ENCODE peak calls at places on chromosomes 5 and 9, in nine cellular contexts. L, R, V, G, M, S, Y, E and F are unnamed samples.

GRCh38 chr9:87711857-87712800 is 13.8 kb upstream of the CTSL start:
- DNase-seq in S (peak), L (peak), E (peak), M (no peak), V (no peak), G (peak), Y (no peak), R (peak), F (peak)

GRCh38 chr5:37735649-37736347 is 104.0 kb downstream of the GDNF start:
- DNase-seq in G (peak), R (no peak), V (no peak), L (no peak), E (no peak), M (no peak), S (no peak), Y (peak), F (peak)

GRCh38 chr5:171586436-171586835 is 167.0 kb downstream of the FGF18 start:
- DNase-seq in R (no peak), L (no peak), S (no peak), Y (no peak), E (no peak), V (no peak), M (no peak), G (no peak), F (peak)

GRCh38 chr9:133221177-133221809 is 12.2 kb upstream of the OBP2B start:
- DNase-seq in R (no peak), V (no peak), G (no peak), E (no peak), M (no peak), Y (no peak), S (no peak), L (no peak), F (no peak)

GRCh38 chr5:134138416-134139376 is 24.2 kb downstream of the TCF7 start:
- DNase-seq in M (no peak), L (no peak), Y (no peak), V (no peak), R (no peak), G (peak), S (no peak), E (peak), F (peak)

GRCh38 chr5:14351845-14352712 is 208.9 kb downstream of the TRIO start:
- DNase-seq in E (peak), L (peak), S (peak), G (peak), V (peak), Y (peak), R (no peak), M (peak), F (peak)

GRCh38 chr9:16147726-16148125 is 594.9 kb downstream of the CCDC171 start:
- DNase-seq in L (no peak), M (no peak), S (no peak), V (no peak), G (no peak), E (no peak), R (no peak), Y (peak), F (no peak)

GRCh38 chr5:32771037-32771436 is 59.9 kb downstream of the NPR3 start:
- DNase-seq in L (no peak), G (no peak), Y (no peak), V (no peak), R (no peak), S (no peak), M (no peak), E (no peak), F (no peak)

GRCh38 chr5:97554992-97555981 is 372.2 kb upstream of the RIOK2 start:
- DNase-seq in E (peak), M (no peak), Y (no peak), L (peak), S (peak), G (peak), V (no peak), R (peak), F (peak)

GRCh38 chr5:159106193-159106568 is 6.5 kb upstream of the EBF1 start:
- DNase-seq in M (no peak), Y (no peak), E (peak), L (no peak), G (no peak), S (no peak), R (no peak), V (peak), F (no peak)

GRCh38 chr5:127320032-127320945 is 29.7 kb downstream of the MEGF10 start:
- DNase-seq in M (no peak), V (peak), L (no peak), S (peak), G (peak), R (peak), Y (no peak), E (peak), F (no peak)

GRCh38 chr5:58938568-58939424 is 355.9 kb downstream of the RAB3C start:
- DNase-seq in Y (no peak), M (no peak), V (no peak), L (no peak), E (no peak), G (no peak), S (no peak), R (no peak), F (no peak)

GRCh38 chr5:58114324-58114723 is 345.6 kb downstream of the PLK2 start:
- DNase-seq in V (no peak), L (no peak), M (no peak), Y (no peak), S (peak), R (peak), E (peak), G (peak), F (no peak)

GRCh38 chr5:34411470-34412346 is 244.4 kb upstream of the RAI14 start:
- DNase-seq in M (no peak), V (no peak), L (no peak), E (no peak), Y (no peak), G (peak), R (no peak), S (no peak), F (no peak)

GRCh38 chr9:89418112-89418872 is 79.6 kb downstream of the SEMA4D start:
- DNase-seq in S (no peak), Y (no peak), G (peak), L (no peak), M (no peak), R (no peak), E (no peak), V (no peak), F (no peak)

GRCh38 chr9:107587175-107587963 is 97.8 kb upstream of the KLF4 start:
- DNase-seq in Y (peak), S (no peak), V (no peak), M (no peak), E (no peak), G (no peak), R (no peak), L (no peak), F (peak)

GRCh38 chr5:174222891-174223290 is 177.4 kb downstream of the NSG2 start:
- DNase-seq in E (no peak), R (no peak), Y (no peak), G (no peak), M (no peak), L (no peak), S (no peak), V (no peak), F (no peak)

GRCh38 chr5:169942181-169942580 is 38.1 kb downstream of the INSYN2B start:
- DNase-seq in R (no peak), M (no peak), G (no peak), L (no peak), E (no peak), Y (no peak), S (no peak), V (no peak), F (no peak)

GRCh38 chr9:135468866-135469521 is 10.6 kb upstream of the PPP1R26 start:
- DNase-seq in R (no peak), M (no peak), L (no peak), E (peak), Y (no peak), S (peak), V (no peak), G (peak), F (peak)

GRCh38 chr5:166509085-166509484 is 1782.4 kb upstream of the WWC1 start:
- DNase-seq in V (no peak), Y (no peak), L (no peak), M (peak), E (peak), R (no peak), G (peak), S (peak), F (no peak)

GRCh38 chr5:90488791-90489190 is 14.1 kb downstream of the POLR3G start:
- DNase-seq in S (no peak), L (no peak), M (no peak), R (peak), V (no peak), Y (no peak), E (no peak), G (peak), F (no peak)

GRCh38 chr5:59337240-59337639 is 556.3 kb downstream of the PDE4D start:
- DNase-seq in G (no peak), S (no peak), Y (no peak), E (no peak), V (no peak), M (no peak), R (no peak), L (no peak), F (no peak)

GRCh38 chr9:124217839-124218437 is 39.8 kb upstream of the NEK6 start:
- DNase-seq in G (no peak), R (no peak), L (no peak), E (no peak), Y (no peak), V (peak), M (no peak), S (no peak), F (no peak)